ENCODE peak calls at places on chromosomes 11 and 22, in nine cellular contexts. One of them, this sample, is unnamed.

GRCh38 chr11:34316347-34317037 is 41.3 kb downstream of the ABTB2 start:
- DNase-seq in osteocyte: no peak
- DNase-seq in uterus: no peak
- DNase-seq in upper lobe of left lung: no peak
- DNase-seq in neural progenitor cell: no peak
- DNase-seq in Calu3: no peak
- DNase-seq in H1: no peak
- DNase-seq in endothelial cell: no peak
- DNase-seq in left ventricle myocardium inferior: no peak
- DNase-seq in this sample: no peak

GRCh38 chr11:74269161-74269809 is 42.2 kb downstream of the P4HA3 start:
- DNase-seq in neural progenitor cell: no peak
- DNase-seq in Calu3: no peak
- DNase-seq in H1: no peak
- DNase-seq in endothelial cell: no peak
- DNase-seq in osteocyte: no peak
- DNase-seq in left ventricle myocardium inferior: no peak
- DNase-seq in upper lobe of left lung: no peak
- DNase-seq in uterus: no peak
- DNase-seq in this sample: no peak

GRCh38 chr11:94958118-94958517 is 15.2 kb downstream of the CWC15 start:
- DNase-seq in osteocyte: no peak
- DNase-seq in endothelial cell: no peak
- DNase-seq in left ventricle myocardium inferior: no peak
- DNase-seq in neural progenitor cell: no peak
- DNase-seq in H1: no peak
- DNase-seq in Calu3: no peak
- DNase-seq in upper lobe of left lung: no peak
- DNase-seq in uterus: no peak
- DNase-seq in this sample: no peak

GRCh38 chr22:19970479-19971275 is 29.1 kb upstream of the TXNRD2 start:
- DNase-seq in left ventricle myocardium inferior: peak
- DNase-seq in neural progenitor cell: peak
- DNase-seq in H1: peak
- DNase-seq in uterus: peak
- DNase-seq in Calu3: peak
- DNase-seq in endothelial cell: peak
- DNase-seq in osteocyte: no peak
- DNase-seq in upper lobe of left lung: peak
- DNase-seq in this sample: peak

GRCh38 chr22:27112273-27112672 is 454.9 kb downstream of the MIAT start:
- DNase-seq in endothelial cell: no peak
- DNase-seq in Calu3: no peak
- DNase-seq in uterus: no peak
- DNase-seq in H1: no peak
- DNase-seq in upper lobe of left lung: no peak
- DNase-seq in neural progenitor cell: no peak
- DNase-seq in osteocyte: no peak
- DNase-seq in left ventricle myocardium inferior: no peak
- DNase-seq in this sample: no peak

GRCh38 chr22:39493759-39494158 is 8.3 kb upstream of the MIEF1 start:
- DNase-seq in H1: no peak
- DNase-seq in upper lobe of left lung: no peak
- DNase-seq in uterus: no peak
- DNase-seq in osteocyte: no peak
- DNase-seq in left ventricle myocardium inferior: no peak
- DNase-seq in endothelial cell: no peak
- DNase-seq in Calu3: no peak
- DNase-seq in neural progenitor cell: no peak
- DNase-seq in this sample: no peak

GRCh38 chr22:18997925-18998315 is 61.8 kb upstream of the PRODH start:
- DNase-seq in uterus: no peak
- DNase-seq in H1: peak
- DNase-seq in Calu3: no peak
- DNase-seq in upper lobe of left lung: no peak
- DNase-seq in endothelial cell: no peak
- DNase-seq in osteocyte: no peak
- DNase-seq in left ventricle myocardium inferior: no peak
- DNase-seq in neural progenitor cell: peak
- DNase-seq in this sample: no peak

GRCh38 chr11:31397239-31397834 is 27.7 kb downstream of the DNAJC24 start:
- DNase-seq in H1: no peak
- DNase-seq in left ventricle myocardium inferior: no peak
- DNase-seq in Calu3: no peak
- DNase-seq in uterus: no peak
- DNase-seq in upper lobe of left lung: no peak
- DNase-seq in neural progenitor cell: peak
- DNase-seq in endothelial cell: no peak
- DNase-seq in osteocyte: no peak
- DNase-seq in this sample: no peak

GRCh38 chr22:31861226-31861840 is 83.0 kb upstream of the YWHAH start:
- DNase-seq in left ventricle myocardium inferior: no peak
- DNase-seq in Calu3: no peak
- DNase-seq in uterus: no peak
- DNase-seq in upper lobe of left lung: no peak
- DNase-seq in osteocyte: no peak
- DNase-seq in neural progenitor cell: no peak
- DNase-seq in endothelial cell: no peak
- DNase-seq in H1: no peak
- DNase-seq in this sample: no peak

GRCh38 chr22:32482708-32483107 is 8.1 kb downstream of the FBXO7 start:
- DNase-seq in Calu3: no peak
- DNase-seq in H1: no peak
- DNase-seq in uterus: no peak
- DNase-seq in neural progenitor cell: no peak
- DNase-seq in endothelial cell: no peak
- DNase-seq in osteocyte: no peak
- DNase-seq in left ventricle myocardium inferior: no peak
- DNase-seq in upper lobe of left lung: no peak
- DNase-seq in this sample: no peak

GRCh38 chr11:9982796-9983579 is 311.0 kb downstream of the SBF2 start:
- DNase-seq in H1: no peak
- DNase-seq in uterus: no peak
- DNase-seq in Calu3: peak
- DNase-seq in neural progenitor cell: peak
- DNase-seq in osteocyte: peak
- DNase-seq in left ventricle myocardium inferior: no peak
- DNase-seq in endothelial cell: no peak
- DNase-seq in upper lobe of left lung: no peak
- DNase-seq in this sample: no peak

GRCh38 chr11:47724041-47724729 is 9.0 kb upstream of the AGBL2 start:
- DNase-seq in neural progenitor cell: no peak
- DNase-seq in endothelial cell: no peak
- DNase-seq in uterus: no peak
- DNase-seq in upper lobe of left lung: no peak
- DNase-seq in H1: no peak
- DNase-seq in osteocyte: no peak
- DNase-seq in Calu3: peak
- DNase-seq in left ventricle myocardium inferior: no peak
- DNase-seq in this sample: no peak

GRCh38 chr22:23214398-23214797 is 34.1 kb downstream of the BCR start:
- DNase-seq in left ventricle myocardium inferior: no peak
- DNase-seq in Calu3: no peak
- DNase-seq in endothelial cell: no peak
- DNase-seq in neural progenitor cell: no peak
- DNase-seq in uterus: no peak
- DNase-seq in osteocyte: no peak
- DNase-seq in upper lobe of left lung: no peak
- DNase-seq in H1: no peak
- DNase-seq in this sample: no peak

GRCh38 chr11:85912414-85912813 is 57.2 kb downstream of the CCDC83 start:
- DNase-seq in left ventricle myocardium inferior: no peak
- DNase-seq in endothelial cell: no peak
- DNase-seq in upper lobe of left lung: no peak
- DNase-seq in osteocyte: no peak
- DNase-seq in Calu3: no peak
- DNase-seq in uterus: no peak
- DNase-seq in H1: no peak
- DNase-seq in neural progenitor cell: no peak
- DNase-seq in this sample: no peak

GRCh38 chr11:118239509-118239908 is 12.7 kb downstream of the MPZL3 start:
- DNase-seq in H1: no peak
- DNase-seq in osteocyte: no peak
- DNase-seq in Calu3: no peak
- DNase-seq in uterus: no peak
- DNase-seq in neural progenitor cell: no peak
- DNase-seq in left ventricle myocardium inferior: no peak
- DNase-seq in endothelial cell: no peak
- DNase-seq in upper lobe of left lung: no peak
- DNase-seq in this sample: no peak
- TF ChIP-seq CTCF in H1: no peak
- TF ChIP-seq CTCF in osteocyte: no peak
- TF ChIP-seq CTCF in Calu3: no peak
- TF ChIP-seq CTCF in uterus: no peak
- TF ChIP-seq CTCF in neural progenitor cell: no peak
- TF ChIP-seq CTCF in left ventricle myocardium inferior: no peak
- TF ChIP-seq CTCF in endothelial cell: no peak
- TF ChIP-seq CTCF in upper lobe of left lung: no peak
- TF ChIP-seq CTCF in this sample: no peak

GRCh38 chr11:1349074-1349931 is 39.9 kb upstream of the TOLLIP start:
- DNase-seq in osteocyte: no peak
- DNase-seq in left ventricle myocardium inferior: no peak
- DNase-seq in Calu3: no peak
- DNase-seq in endothelial cell: no peak
- DNase-seq in uterus: no peak
- DNase-seq in upper lobe of left lung: peak
- DNase-seq in neural progenitor cell: peak
- DNase-seq in H1: peak
- DNase-seq in this sample: no peak

GRCh38 chr11:1346669-1347390 is 37.4 kb upstream of the TOLLIP start:
- DNase-seq in endothelial cell: no peak
- DNase-seq in upper lobe of left lung: no peak
- DNase-seq in neural progenitor cell: no peak
- DNase-seq in osteocyte: no peak
- DNase-seq in Calu3: no peak
- DNase-seq in H1: no peak
- DNase-seq in uterus: no peak
- DNase-seq in left ventricle myocardium inferior: no peak
- DNase-seq in this sample: no peak

GRCh38 chr11:1348146-1348545 is 38.7 kb upstream of the TOLLIP start:
- DNase-seq in osteocyte: no peak
- DNase-seq in Calu3: no peak
- DNase-seq in upper lobe of left lung: no peak
- DNase-seq in uterus: no peak
- DNase-seq in neural progenitor cell: no peak
- DNase-seq in endothelial cell: no peak
- DNase-seq in H1: no peak
- DNase-seq in left ventricle myocardium inferior: no peak
- DNase-seq in this sample: no peak

GRCh38 chr11:1350086-1350725 is 39.5 kb upstream of the BRSK2 start:
- DNase-seq in osteocyte: no peak
- DNase-seq in H1: no peak
- DNase-seq in uterus: no peak
- DNase-seq in neural progenitor cell: no peak
- DNase-seq in left ventricle myocardium inferior: no peak
- DNase-seq in upper lobe of left lung: peak
- DNase-seq in endothelial cell: no peak
- DNase-seq in Calu3: no peak
- DNase-seq in this sample: no peak

DNA sequence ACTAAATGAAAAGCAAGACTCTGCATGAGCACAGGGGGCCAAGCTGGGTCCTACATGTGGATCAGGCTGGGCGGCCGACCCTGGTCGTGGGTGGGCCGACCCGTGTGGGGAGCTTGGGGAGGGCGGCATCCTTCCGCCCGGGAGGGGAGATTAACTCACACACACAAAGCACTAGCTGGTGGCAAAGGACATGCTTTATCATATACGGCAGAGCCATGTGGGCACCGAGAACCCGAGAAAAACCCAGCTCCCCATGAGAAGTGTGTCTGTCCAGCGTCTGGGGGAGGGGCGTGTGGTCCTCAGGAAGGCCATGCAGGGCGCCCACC is 39.3 kb upstream of the TOLLIP start:
- DNase-seq in left ventricle myocardium inferior: no peak
- DNase-seq in endothelial cell: no peak
- DNase-seq in Calu3: no peak
- DNase-seq in upper lobe of left lung: no peak
- DNase-seq in uterus: no peak
- DNase-seq in neural progenitor cell: no peak
- DNase-seq in H1: no peak
- DNase-seq in osteocyte: no peak
- DNase-seq in this sample: no peak
- TF ChIP-seq CTCF in left ventricle myocardium inferior: no peak
- TF ChIP-seq CTCF in endothelial cell: no peak
- TF ChIP-seq CTCF in Calu3: no peak
- TF ChIP-seq CTCF in upper lobe of left lung: no peak
- TF ChIP-seq CTCF in uterus: no peak
- TF ChIP-seq CTCF in neural progenitor cell: no peak
- TF ChIP-seq CTCF in H1: no peak
- TF ChIP-seq CTCF in osteocyte: no peak
- TF ChIP-seq CTCF in this sample: no peak

DNA sequence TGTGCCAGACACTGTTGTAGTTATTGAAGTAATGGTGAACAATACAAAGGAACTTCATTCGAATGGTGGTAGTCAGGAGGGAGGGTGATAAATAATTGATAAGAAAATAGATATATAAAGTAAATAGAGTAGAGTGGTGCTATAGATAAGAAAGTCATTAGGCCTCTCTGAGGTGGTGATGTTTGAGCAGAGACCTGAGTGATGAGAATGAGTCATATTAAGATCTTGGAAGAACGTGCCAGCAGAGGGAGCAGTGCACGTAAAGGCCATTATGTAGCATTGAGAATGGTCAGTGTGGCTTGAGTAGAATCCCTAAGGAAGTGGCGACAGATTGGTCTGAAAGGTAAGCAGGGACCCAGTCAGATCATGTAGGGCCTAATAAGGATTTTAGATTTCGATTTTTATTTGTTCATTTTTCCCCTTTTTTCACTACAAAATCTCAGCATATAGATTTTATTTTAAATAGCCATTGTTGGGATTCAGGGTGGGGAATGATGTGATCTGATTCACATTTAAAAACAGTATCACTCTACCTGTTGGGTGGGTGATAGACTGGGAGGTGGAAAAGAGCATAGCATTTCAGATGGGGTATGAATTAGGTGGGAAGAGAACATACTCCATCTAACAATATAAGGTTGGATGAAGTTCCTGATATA is 44.7 kb downstream of the CCDC90B start:
- DNase-seq in endothelial cell: peak
- DNase-seq in left ventricle myocardium inferior: no peak
- DNase-seq in osteocyte: no peak
- DNase-seq in uterus: peak
- DNase-seq in upper lobe of left lung: no peak
- DNase-seq in neural progenitor cell: peak
- DNase-seq in Calu3: peak
- DNase-seq in H1: peak
- DNase-seq in this sample: no peak
- TF ChIP-seq CTCF in endothelial cell: peak
- TF ChIP-seq CTCF in left ventricle myocardium inferior: peak
- TF ChIP-seq CTCF in osteocyte: peak
- TF ChIP-seq CTCF in uterus: peak
- TF ChIP-seq CTCF in upper lobe of left lung: peak
- TF ChIP-seq CTCF in neural progenitor cell: peak
- TF ChIP-seq CTCF in Calu3: no peak
- TF ChIP-seq CTCF in H1: peak
- TF ChIP-seq CTCF in this sample: peak

DNA sequence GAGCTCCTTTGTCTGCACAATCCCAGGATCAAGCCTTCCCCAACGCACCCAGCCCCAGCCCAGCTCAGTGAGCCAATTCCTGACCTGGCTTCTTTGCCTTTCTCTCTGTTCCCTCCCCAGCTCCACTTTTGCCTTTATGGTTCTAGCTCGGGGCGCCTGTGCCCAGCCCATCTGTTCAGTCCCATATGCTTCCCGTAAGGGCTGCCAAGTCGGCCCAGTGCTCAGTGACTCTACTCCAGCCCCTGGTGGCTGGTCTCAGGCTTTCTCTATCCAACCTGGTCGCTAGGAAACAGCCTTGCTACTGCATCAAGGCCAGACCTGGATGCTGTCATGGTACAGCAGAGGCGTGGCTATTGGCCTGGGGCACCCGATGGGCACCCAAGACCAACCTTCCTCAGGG is 178.1 kb downstream of the DSCAML1 start:
- DNase-seq in left ventricle myocardium inferior: no peak
- DNase-seq in neural progenitor cell: peak
- DNase-seq in uterus: no peak
- DNase-seq in endothelial cell: peak
- DNase-seq in upper lobe of left lung: no peak
- DNase-seq in osteocyte: no peak
- DNase-seq in Calu3: no peak
- DNase-seq in H1: peak
- DNase-seq in this sample: no peak
- TF ChIP-seq CTCF in left ventricle myocardium inferior: no peak
- TF ChIP-seq CTCF in neural progenitor cell: peak
- TF ChIP-seq CTCF in uterus: no peak
- TF ChIP-seq CTCF in endothelial cell: peak
- TF ChIP-seq CTCF in upper lobe of left lung: no peak
- TF ChIP-seq CTCF in osteocyte: no peak
- TF ChIP-seq CTCF in Calu3: no peak
- TF ChIP-seq CTCF in H1: peak
- TF ChIP-seq CTCF in this sample: peak

This sample was measured in D721Med.